ENCODE peak calls at places on chromosomes 2 and 18, in four cellular contexts. A is neuronal stem cell, S is H1, K is mesenchymal stem cell. T is an unnamed sample.

GRCh38 chr2:132384491-132385186 is 32.0 kb upstream of the GPR39 start:
- DNase-seq in A (no peak), S (no peak), K (no peak), T (no peak)

GRCh38 chr2:111121028-111121872 is 536 bp downstream of the BCL2L11 start:
- DNase-seq in A (peak; percentile 56), S (peak; percentile 78), K (peak; percentile 59), T (no peak)

GRCh38 chr2:109218087-109218791 is 89.2 kb downstream of the SH3RF3 start:
- DNase-seq in A (no peak), S (no peak), K (peak; percentile 55), T (no peak)

GRCh38 chr2:205680067-205680466 is 2.2 kb upstream of the NRP2 start:
- DNase-seq in A (peak; percentile 86), S (peak; percentile 86), K (peak; percentile 91), T (peak; percentile 89)

GRCh38 chr2:151947524-151948165 is 119.4 kb upstream of the ARL5A start:
- DNase-seq in A (peak; percentile 12), S (no peak), K (no peak), T (peak; percentile 56)

GRCh38 chr2:142803158-142803557 is 74.3 kb upstream of the KYNU start:
- DNase-seq in A (no peak), S (no peak), K (no peak), T (no peak)

GRCh38 chr2:206004004-206004693 is 81.8 kb downstream of the INO80D start:
- DNase-seq in A (peak; percentile 17), S (peak; percentile 69), K (peak; percentile 26), T (peak; percentile 54)

GRCh38 chr2:54471221-54471711 is 15.1 kb downstream of the SPTBN1 start:
- DNase-seq in A (no peak), S (no peak), K (peak; percentile 81), T (peak; percentile 98)

GRCh38 chr18:42069036-42069435 is 114.0 kb downstream of the PIK3C3 start:
- DNase-seq in A (no peak), S (no peak), K (no peak), T (no peak)

GRCh38 chr2:188524519-188525113 is 232.9 kb downstream of the GULP1 start:
- DNase-seq in A (no peak), S (no peak), K (peak; percentile 76), T (peak; percentile 78)

GRCh38 chr2:37925063-37925897 is at the start of gene RMDN2:
- DNase-seq in A (peak; percentile 88), S (peak; percentile 94), K (peak; percentile 94), T (peak; percentile 97)

GRCh38 chr18:26928669-26929313 is 63.3 kb upstream of the AQP4 start:
- DNase-seq in A (no peak), S (no peak), K (no peak), T (no peak)

GRCh38 chr18:24227976-24228660 is 89.3 kb downstream of the CABYR start:
- DNase-seq in A (no peak), S (no peak), K (peak; percentile 24), T (no peak)

GRCh38 chr2:158953926-158954763 is 14.3 kb upstream of the TANC1 start:
- DNase-seq in A (no peak), S (no peak), K (peak; percentile 92), T (no peak)

GRCh38 chr18:3256693-3257626 is 5.0 kb upstream of the MYL12B start:
- DNase-seq in A (no peak), S (no peak), K (peak; percentile 56), T (peak; percentile 43)

GRCh38 chr18:3254725-3255124 is 7.1 kb downstream of the MYL12A start:
- DNase-seq in A (no peak), S (no peak), K (no peak), T (no peak)

GRCh38 chr18:3255611-3256165 is 6.2 kb upstream of the MYL12B start:
- DNase-seq in A (no peak), S (no peak), K (no peak), T (no peak)

GRCh38 chr18:3261035-3261392 is 919 bp upstream of the MYL12B start:
- DNase-seq in A (no peak), S (no peak), K (no peak), T (no peak)

DNA sequence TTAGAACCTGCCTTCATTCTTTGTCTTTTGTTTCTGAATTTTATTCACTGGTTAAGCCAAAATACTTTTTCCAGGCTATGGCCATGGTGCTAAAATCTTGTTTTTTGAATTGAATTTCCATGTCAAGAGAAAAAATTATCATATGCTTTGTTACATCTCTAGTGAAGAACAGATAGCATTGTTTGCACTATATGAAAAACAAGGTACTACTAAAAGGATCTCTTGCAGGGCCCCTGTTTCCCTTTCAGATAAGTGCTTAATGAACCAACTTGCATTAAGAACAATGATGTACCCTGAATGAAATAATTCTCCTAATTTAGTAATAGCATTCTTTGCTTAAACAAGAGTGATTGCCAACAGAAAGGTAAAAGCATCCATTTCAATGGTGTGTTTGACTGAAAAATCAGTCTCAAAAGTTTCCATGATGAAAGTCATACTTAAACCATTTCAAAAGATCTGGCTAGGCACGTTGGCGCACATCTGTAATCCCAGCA is 4.3 kb upstream of the MYL12B start:
- DNase-seq in A (no peak), S (no peak), K (no peak), T (no peak)
- H3K4me3 ChIP-seq in A (no peak overlapping the region), S (no peak overlapping the region), K (no peak overlapping the region), T (no peak overlapping the region)

DNA sequence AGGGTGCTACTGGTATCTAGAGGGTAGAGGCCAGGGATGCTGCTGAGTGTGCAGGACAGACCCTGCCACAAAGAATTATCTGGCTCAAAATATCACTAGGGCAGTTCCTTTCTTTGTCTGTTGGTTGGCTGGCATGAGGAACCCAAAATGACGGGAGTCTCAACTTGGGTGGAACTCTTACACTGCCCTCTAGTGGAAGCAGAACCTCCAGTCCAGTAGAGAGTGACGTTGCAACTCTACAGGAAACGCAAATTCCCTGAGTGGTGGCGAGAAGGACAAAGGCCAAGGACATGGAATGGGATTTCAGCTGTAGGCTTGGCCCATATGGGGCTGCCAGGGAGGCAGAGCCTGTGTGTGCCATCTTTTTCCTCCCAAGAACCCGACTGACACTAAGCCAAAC is 47.1 kb downstream of the COPS8 start:
- DNase-seq in A (no peak), S (peak; percentile 62), K (no peak), T (peak; percentile 31)
- H2BK12ac ChIP-seq in A (no peak overlapping the region), S (no peak overlapping the region), K (peak overlapping the region; percentile 33), T (no peak overlapping the region)

GRCh38 chr18:74501386-74501785 is 5.2 kb downstream of the CNDP2 start:
- DNase-seq in A (no peak), S (no peak), K (no peak), T (peak; percentile 73)

GRCh38 chr18:74497308-74497640 is 1.1 kb downstream of the CNDP2 start:
- DNase-seq in A (no peak), S (no peak), K (no peak), T (no peak)

GRCh38 chr18:74498712-74499629 is 2.8 kb downstream of the CNDP2 start:
- DNase-seq in A (no peak), S (no peak), K (peak; percentile 62), T (peak; percentile 33)

GRCh38 chr18:74497778-74498177 is 1.6 kb downstream of the CNDP2 start:
- DNase-seq in A (no peak), S (no peak), K (no peak), T (peak; percentile 3)

DNA sequence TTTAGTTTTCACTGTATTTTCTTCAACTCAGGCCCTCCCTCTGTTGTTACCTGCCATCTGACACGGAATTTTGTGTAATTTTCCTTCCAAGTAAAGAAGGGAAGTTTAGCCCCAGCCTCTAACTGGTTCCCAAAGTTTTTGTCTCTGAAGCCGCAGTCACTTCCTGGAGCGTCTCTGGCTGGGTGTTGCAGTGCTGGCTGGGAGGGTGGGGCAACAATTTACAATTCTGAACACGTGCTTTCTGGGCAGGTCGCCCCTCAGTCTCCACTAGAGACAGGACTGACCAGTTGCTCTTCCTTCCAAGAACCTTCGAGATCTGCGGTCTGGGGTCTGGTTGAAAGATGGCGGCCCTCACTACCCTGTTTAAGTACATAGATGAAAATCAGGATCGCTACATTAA is 3.5 kb downstream of the CNDP2 start:
- DNase-seq in A (no peak), S (no peak), K (peak; percentile 47), T (peak; percentile 89)
- H3K4me3 ChIP-seq in A (no peak overlapping the region), S (no peak overlapping the region), K (peak overlapping the region; percentile 58), T (no peak overlapping the region)

DNA sequence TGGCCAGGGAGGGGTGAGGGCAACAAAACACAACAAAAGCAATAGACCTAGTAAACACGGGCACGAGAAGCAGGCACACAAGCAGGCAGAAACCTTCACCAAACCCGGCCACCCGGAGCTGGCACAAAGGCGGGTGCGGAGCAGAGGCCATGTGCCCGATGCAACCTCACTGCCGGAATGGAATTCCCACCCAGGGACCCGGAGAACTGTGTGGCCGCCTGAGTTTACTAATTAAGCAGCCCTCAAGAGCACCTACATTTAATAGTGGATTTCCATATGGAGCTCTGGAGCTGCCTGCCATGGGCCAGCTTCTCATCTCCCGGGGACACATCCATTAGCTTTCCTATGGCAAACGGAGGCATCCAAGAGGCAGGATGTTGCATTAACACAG is 104.3 kb upstream of the SMIM21 start:
- DNase-seq in A (no peak), S (no peak), K (no peak), T (no peak)
- H2BK12ac ChIP-seq in A (no peak overlapping the region), S (no peak overlapping the region), K (no peak overlapping the region), T (no peak overlapping the region)

GRCh38 chr2:232286011-232286868 is 92.3 kb upstream of the ALPP start:
- DNase-seq in A (no peak), S (no peak), K (peak; percentile 9), T (no peak)
- H3K4me3 ChIP-seq in A (no peak overlapping the region), S (no peak overlapping the region), K (no peak overlapping the region), T (no peak overlapping the region)

T was measured in trophoblast cell.